ENCODE peak calls at places on chromosomes 1 and 21, in four cellular contexts. One of them, this sample, is unnamed.

GRCh38 chr1:11731719-11732283 is 4.1 kb upstream of the AGTRAP start:
- DNase-seq in dorsolateral prefrontal cortex: peak
- DNase-seq in BE2C: peak
- DNase-seq in heart right ventricle: peak
- DNase-seq in this sample: peak

GRCh38 chr1:62337785-62338631 is 18.8 kb upstream of the KANK4 start:
- DNase-seq in dorsolateral prefrontal cortex: no peak
- DNase-seq in BE2C: no peak
- DNase-seq in heart right ventricle: no peak
- DNase-seq in this sample: no peak

GRCh38 chr1:145985502-145986439 is 10.6 kb downstream of the TXNIP start:
- DNase-seq in BE2C: no peak
- DNase-seq in dorsolateral prefrontal cortex: no peak
- DNase-seq in heart right ventricle: peak
- DNase-seq in this sample: peak

GRCh38 chr1:213138391-213138790 is 87.3 kb downstream of the RPS6KC1 start:
- DNase-seq in BE2C: no peak
- DNase-seq in heart right ventricle: no peak
- DNase-seq in dorsolateral prefrontal cortex: no peak
- DNase-seq in this sample: no peak

GRCh38 chr1:25563330-25564215 is 20.2 kb downstream of the LDLRAP1 start:
- DNase-seq in dorsolateral prefrontal cortex: peak
- DNase-seq in heart right ventricle: no peak
- DNase-seq in BE2C: no peak
- DNase-seq in this sample: no peak

GRCh38 chr1:34013958-34014737 is 150.3 kb downstream of the HMGB4 start:
- DNase-seq in dorsolateral prefrontal cortex: no peak
- DNase-seq in BE2C: no peak
- DNase-seq in heart right ventricle: peak
- DNase-seq in this sample: peak

GRCh38 chr1:67429528-67430357 is 459 bp downstream of the SERBP1 start:
- DNase-seq in heart right ventricle: peak
- DNase-seq in dorsolateral prefrontal cortex: no peak
- DNase-seq in BE2C: peak
- DNase-seq in this sample: no peak

GRCh38 chr1:205774277-205775014 is 836 bp downstream of the RAB29 start:
- DNase-seq in BE2C: peak
- DNase-seq in dorsolateral prefrontal cortex: no peak
- DNase-seq in heart right ventricle: no peak
- DNase-seq in this sample: peak

GRCh38 chr1:64864018-64864945 is 102.1 kb downstream of the JAK1 start:
- DNase-seq in BE2C: no peak
- DNase-seq in heart right ventricle: peak
- DNase-seq in dorsolateral prefrontal cortex: no peak
- DNase-seq in this sample: no peak

GRCh38 chr21:35039595-35040291 is 9.4 kb downstream of the RUNX1 start:
- DNase-seq in dorsolateral prefrontal cortex: no peak
- DNase-seq in BE2C: no peak
- DNase-seq in heart right ventricle: no peak
- DNase-seq in this sample: peak

GRCh38 chr1:63042278-63042677 is 258.3 kb downstream of the ATG4C start:
- DNase-seq in dorsolateral prefrontal cortex: no peak
- DNase-seq in heart right ventricle: no peak
- DNase-seq in BE2C: no peak
- DNase-seq in this sample: no peak

GRCh38 chr1:40004857-40005256 is 35.7 kb upstream of the CAP1 start:
- DNase-seq in heart right ventricle: no peak
- DNase-seq in BE2C: peak
- DNase-seq in dorsolateral prefrontal cortex: no peak
- DNase-seq in this sample: no peak

GRCh38 chr1:33055210-33055991 is 18.7 kb upstream of the AK2 start:
- DNase-seq in heart right ventricle: peak
- DNase-seq in dorsolateral prefrontal cortex: peak
- DNase-seq in BE2C: peak
- DNase-seq in this sample: peak

GRCh38 chr21:33762798-33763572 is 120.7 kb downstream of the ITSN1 start:
- DNase-seq in heart right ventricle: no peak
- DNase-seq in dorsolateral prefrontal cortex: no peak
- DNase-seq in BE2C: no peak
- DNase-seq in this sample: peak

GRCh38 chr1:108785264-108785663 is 38.8 kb downstream of the STXBP3 start:
- DNase-seq in heart right ventricle: no peak
- DNase-seq in BE2C: no peak
- DNase-seq in dorsolateral prefrontal cortex: no peak
- DNase-seq in this sample: no peak

GRCh38 chr1:58814251-58815068 is 30.6 kb upstream of the JUN start:
- DNase-seq in BE2C: no peak
- DNase-seq in dorsolateral prefrontal cortex: no peak
- DNase-seq in heart right ventricle: peak
- DNase-seq in this sample: no peak

GRCh38 chr1:239218296-239218695 is 168.1 kb upstream of the CHRM3 start:
- DNase-seq in heart right ventricle: no peak
- DNase-seq in dorsolateral prefrontal cortex: no peak
- DNase-seq in BE2C: peak
- DNase-seq in this sample: no peak

GRCh38 chr1:51325878-51326755 is 4.2 kb downstream of the TTC39A start:
- DNase-seq in dorsolateral prefrontal cortex: no peak
- DNase-seq in BE2C: peak
- DNase-seq in heart right ventricle: no peak
- DNase-seq in this sample: no peak

GRCh38 chr1:172790245-172790644 is 131.3 kb downstream of the FASLG start:
- DNase-seq in dorsolateral prefrontal cortex: no peak
- DNase-seq in BE2C: no peak
- DNase-seq in heart right ventricle: no peak
- DNase-seq in this sample: no peak

GRCh38 chr21:44907966-44908364 is 12.7 kb downstream of the ITGB2 start:
- DNase-seq in heart right ventricle: peak
- DNase-seq in dorsolateral prefrontal cortex: no peak
- DNase-seq in BE2C: no peak
- DNase-seq in this sample: peak

DNA sequence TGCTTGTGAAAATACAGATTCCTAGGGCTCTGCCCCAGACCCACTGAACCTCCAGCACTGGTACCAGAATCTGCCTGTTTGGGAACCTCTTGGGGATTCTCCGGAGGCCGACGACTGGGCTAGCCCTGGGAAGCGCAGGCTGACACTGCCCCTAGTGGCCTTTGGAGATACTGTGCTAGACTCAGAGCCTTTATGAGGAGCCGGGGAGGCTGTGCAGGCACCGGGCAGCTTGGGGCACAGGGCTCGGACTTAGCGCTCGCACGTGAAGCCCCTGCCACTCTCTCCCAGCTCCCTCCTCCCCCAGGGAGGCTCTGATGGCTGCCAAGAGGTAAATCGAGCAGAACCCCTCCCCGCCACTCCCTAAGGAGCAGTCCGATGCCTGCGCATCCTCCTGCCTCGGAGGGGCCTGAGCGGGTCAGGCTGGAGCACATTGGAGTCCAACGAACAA is 144.6 kb upstream of the TNR start:
- DNase-seq in dorsolateral prefrontal cortex: peak
- DNase-seq in BE2C: peak
- DNase-seq in heart right ventricle: peak
- DNase-seq in this sample: peak
- TF ChIP-seq CTCF in dorsolateral prefrontal cortex: peak
- TF ChIP-seq CTCF in BE2C: peak
- TF ChIP-seq CTCF in heart right ventricle: peak
- TF ChIP-seq CTCF in this sample: peak

GRCh38 chr1:119564548-119564947 is 57.5 kb downstream of the HSD3B1 start:
- DNase-seq in dorsolateral prefrontal cortex: no peak
- DNase-seq in BE2C: no peak
- DNase-seq in heart right ventricle: no peak
- DNase-seq in this sample: no peak

GRCh38 chr1:119569095-119569494 is 62.1 kb downstream of the HSD3B1 start:
- DNase-seq in heart right ventricle: no peak
- DNase-seq in dorsolateral prefrontal cortex: no peak
- DNase-seq in BE2C: no peak
- DNase-seq in this sample: no peak

DNA sequence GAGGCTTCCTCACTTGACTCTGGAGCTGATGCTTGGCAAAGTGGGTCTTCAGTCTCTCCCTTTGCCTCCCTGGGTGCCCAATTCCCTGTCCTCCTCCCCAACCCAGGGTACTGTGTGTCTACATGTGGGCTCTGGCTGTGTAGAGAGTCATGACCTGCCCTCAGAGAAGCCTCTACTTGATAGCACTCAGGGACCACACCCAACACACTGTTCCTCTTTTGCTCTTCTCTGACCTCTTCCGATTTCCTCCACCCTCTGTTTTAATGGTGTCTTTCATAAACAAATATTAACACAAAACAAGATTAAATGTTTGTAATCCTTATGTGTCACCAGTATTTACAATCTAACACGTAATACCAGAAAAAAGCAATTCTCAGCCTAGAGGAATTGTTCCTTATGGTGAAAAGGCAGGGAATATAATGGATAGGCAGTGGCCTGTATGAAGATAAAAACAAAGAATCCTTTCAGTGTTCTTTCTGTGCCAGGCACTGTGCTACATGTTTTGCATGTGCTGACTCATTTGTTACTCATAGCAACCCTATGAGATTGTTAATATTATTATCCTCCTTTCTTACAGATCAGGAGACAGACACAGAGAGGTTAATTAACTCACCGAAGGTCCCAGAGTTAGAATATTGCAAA is 58.2 kb downstream of the HSD3B1 start:
- DNase-seq in heart right ventricle: no peak
- DNase-seq in BE2C: no peak
- DNase-seq in dorsolateral prefrontal cortex: no peak
- DNase-seq in this sample: peak
- H3K4me3 ChIP-seq in heart right ventricle: no peak
- H3K4me3 ChIP-seq in BE2C: no peak
- H3K4me3 ChIP-seq in dorsolateral prefrontal cortex: no peak
- H3K4me3 ChIP-seq in this sample: no peak

GRCh38 chr1:226441629-226442028 is 33.7 kb upstream of the PARP1 start:
- DNase-seq in dorsolateral prefrontal cortex: no peak
- DNase-seq in BE2C: no peak
- DNase-seq in heart right ventricle: no peak
- DNase-seq in this sample: no peak

GRCh38 chr1:226436855-226437491 is 29.1 kb upstream of the PARP1 start:
- DNase-seq in heart right ventricle: no peak
- DNase-seq in BE2C: no peak
- DNase-seq in dorsolateral prefrontal cortex: no peak
- DNase-seq in this sample: no peak

GRCh38 chr1:226436472-226436854 is 28.6 kb upstream of the PARP1 start:
- DNase-seq in heart right ventricle: no peak
- DNase-seq in BE2C: no peak
- DNase-seq in dorsolateral prefrontal cortex: no peak
- DNase-seq in this sample: no peak

GRCh38 chr1:226440512-226440911 is 32.6 kb upstream of the PARP1 start:
- DNase-seq in BE2C: no peak
- DNase-seq in heart right ventricle: no peak
- DNase-seq in dorsolateral prefrontal cortex: no peak
- DNase-seq in this sample: no peak

DNA sequence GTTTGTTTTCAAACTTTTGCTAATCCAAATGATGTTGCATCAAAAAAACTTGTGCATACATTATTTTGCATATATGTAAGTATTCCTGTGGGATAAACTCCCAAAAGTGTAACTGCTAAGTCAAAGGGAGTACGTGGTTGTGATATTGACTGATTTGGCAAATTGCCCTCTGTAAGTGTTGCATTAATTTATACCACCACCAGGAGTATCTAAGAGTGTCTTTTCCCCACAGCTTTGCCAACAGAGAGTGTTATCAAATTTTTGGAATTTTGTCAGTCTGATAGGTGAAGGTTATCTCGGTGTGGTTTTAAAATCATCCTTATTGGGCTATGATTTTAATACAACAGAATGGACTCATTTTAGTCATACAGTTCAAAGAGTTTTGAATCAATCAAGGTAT is 30.1 kb upstream of the PARP1 start:
- DNase-seq in dorsolateral prefrontal cortex: no peak
- DNase-seq in BE2C: no peak
- DNase-seq in heart right ventricle: no peak
- DNase-seq in this sample: peak
- TF ChIP-seq CTCF in dorsolateral prefrontal cortex: no peak
- TF ChIP-seq CTCF in BE2C: peak
- TF ChIP-seq CTCF in heart right ventricle: no peak
- TF ChIP-seq CTCF in this sample: peak

DNA sequence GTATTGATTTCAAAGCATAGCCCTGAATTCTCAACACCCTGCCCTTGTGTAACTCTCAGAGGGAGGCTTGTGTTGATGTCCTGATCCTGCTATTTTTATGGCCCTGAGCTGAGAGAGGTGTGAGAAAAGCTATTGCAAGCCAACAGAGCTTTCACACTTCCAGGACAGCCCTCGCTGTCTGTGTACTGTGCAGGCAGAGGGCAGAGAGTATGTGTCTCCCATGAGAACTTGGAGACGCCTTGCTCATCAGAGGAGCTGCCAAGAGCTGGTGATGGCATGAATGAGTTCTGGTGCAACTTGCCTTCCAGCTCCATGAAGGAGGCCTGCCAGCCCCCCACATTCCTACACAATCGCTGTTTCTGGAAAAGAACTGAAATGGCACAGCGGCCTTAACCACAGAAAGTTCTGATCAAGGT is 144.1 kb upstream of the AJAP1 start:
- DNase-seq in heart right ventricle: no peak
- DNase-seq in BE2C: no peak
- DNase-seq in dorsolateral prefrontal cortex: peak
- DNase-seq in this sample: no peak
- H3K4me3 ChIP-seq in heart right ventricle: no peak
- H3K4me3 ChIP-seq in BE2C: no peak
- H3K4me3 ChIP-seq in dorsolateral prefrontal cortex: no peak
- H3K4me3 ChIP-seq in this sample: no peak

GRCh38 chr1:114033219-114033706 is 54.0 kb downstream of the OLFML3 start:
- DNase-seq in dorsolateral prefrontal cortex: no peak
- DNase-seq in BE2C: no peak
- DNase-seq in heart right ventricle: no peak
- DNase-seq in this sample: no peak
- TF ChIP-seq CTCF in dorsolateral prefrontal cortex: peak
- TF ChIP-seq CTCF in BE2C: peak
- TF ChIP-seq CTCF in heart right ventricle: peak
- TF ChIP-seq CTCF in this sample: peak

GRCh38 chr1:31531177-31532000 is 44.9 kb upstream of the TINAGL1 start:
- DNase-seq in heart right ventricle: no peak
- DNase-seq in dorsolateral prefrontal cortex: no peak
- DNase-seq in BE2C: no peak
- DNase-seq in this sample: peak
- H3K4me3 ChIP-seq in heart right ventricle: no peak
- H3K4me3 ChIP-seq in dorsolateral prefrontal cortex: no peak
- H3K4me3 ChIP-seq in BE2C: no peak
- H3K4me3 ChIP-seq in this sample: no peak

DNA sequence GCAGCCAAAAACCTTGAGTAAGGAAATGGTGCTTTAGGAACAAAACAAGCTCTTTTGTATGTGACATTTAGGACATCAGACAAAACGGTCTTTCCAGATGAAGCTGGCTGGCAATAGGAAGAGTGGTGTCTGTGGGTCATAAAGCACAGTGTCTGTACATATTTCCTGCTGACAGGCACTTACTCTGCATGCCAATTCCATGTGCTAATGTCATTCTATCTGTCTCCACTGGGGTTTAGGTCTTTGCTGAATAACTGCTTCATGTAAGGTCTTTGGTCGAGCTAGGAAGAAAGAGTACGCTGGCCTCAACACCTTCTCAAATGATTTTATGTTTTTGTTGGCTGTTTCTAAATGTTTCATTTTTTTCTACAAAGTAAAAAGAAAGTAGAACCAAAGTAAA is 163.5 kb downstream of the BRINP2 start:
- DNase-seq in heart right ventricle: no peak
- DNase-seq in BE2C: no peak
- DNase-seq in dorsolateral prefrontal cortex: no peak
- DNase-seq in this sample: no peak
- TF ChIP-seq CTCF in heart right ventricle: no peak
- TF ChIP-seq CTCF in BE2C: no peak
- TF ChIP-seq CTCF in dorsolateral prefrontal cortex: no peak
- TF ChIP-seq CTCF in this sample: no peak

This sample was measured in fibroblast of villous mesenchyme.